ENCODE peak calls at places on chromosomes 6 and 20, in nine cellular contexts. One of them, this sample, is unnamed.

GRCh38 chr20:48467622-48468021 is 360.2 kb downstream of the PREX1 start:
- DNase-seq in cardiac muscle cell: no peak
- DNase-seq in Peyer's patch: no peak
- DNase-seq in breast epithelium: no peak
- DNase-seq in fibroblast of mammary gland: no peak
- DNase-seq in fibroblast of lung: no peak
- DNase-seq in HCT116: peak
- DNase-seq in hepatocyte: no peak
- DNase-seq in AG04450: no peak
- DNase-seq in this sample: no peak

GRCh38 chr6:169092375-169092774 is 161.3 kb downstream of the THBS2 start:
- DNase-seq in cardiac muscle cell: peak
- DNase-seq in Peyer's patch: no peak
- DNase-seq in breast epithelium: no peak
- DNase-seq in fibroblast of mammary gland: peak
- DNase-seq in fibroblast of lung: peak
- DNase-seq in HCT116: no peak
- DNase-seq in hepatocyte: no peak
- DNase-seq in AG04450: no peak
- DNase-seq in this sample: peak

GRCh38 chr6:69622230-69622629 is 174.6 kb downstream of the LMBRD1 start:
- DNase-seq in cardiac muscle cell: no peak
- DNase-seq in Peyer's patch: no peak
- DNase-seq in breast epithelium: no peak
- DNase-seq in fibroblast of mammary gland: no peak
- DNase-seq in fibroblast of lung: no peak
- DNase-seq in HCT116: no peak
- DNase-seq in hepatocyte: no peak
- DNase-seq in AG04450: no peak
- DNase-seq in this sample: no peak

GRCh38 chr6:64254558-64254957 is 619.0 kb downstream of the PHF3 start:
- DNase-seq in cardiac muscle cell: no peak
- DNase-seq in Peyer's patch: no peak
- DNase-seq in breast epithelium: no peak
- DNase-seq in fibroblast of mammary gland: no peak
- DNase-seq in fibroblast of lung: no peak
- DNase-seq in HCT116: no peak
- DNase-seq in hepatocyte: no peak
- DNase-seq in AG04450: no peak
- DNase-seq in this sample: no peak

GRCh38 chr20:19096847-19097246 is 115.6 kb upstream of the SLC24A3 start:
- DNase-seq in cardiac muscle cell: no peak
- DNase-seq in Peyer's patch: no peak
- DNase-seq in breast epithelium: no peak
- DNase-seq in fibroblast of mammary gland: no peak
- DNase-seq in fibroblast of lung: no peak
- DNase-seq in HCT116: no peak
- DNase-seq in hepatocyte: no peak
- DNase-seq in AG04450: no peak
- DNase-seq in this sample: no peak

GRCh38 chr6:80338201-80338836 is 231.8 kb downstream of the BCKDHB start:
- DNase-seq in cardiac muscle cell: peak
- DNase-seq in Peyer's patch: peak
- DNase-seq in breast epithelium: no peak
- DNase-seq in fibroblast of mammary gland: peak
- DNase-seq in fibroblast of lung: peak
- DNase-seq in HCT116: peak
- DNase-seq in hepatocyte: peak
- DNase-seq in AG04450: peak
- DNase-seq in this sample: peak

GRCh38 chr6:139917943-139918342 is 543.5 kb upstream of the CITED2 start:
- DNase-seq in cardiac muscle cell: no peak
- DNase-seq in Peyer's patch: no peak
- DNase-seq in breast epithelium: no peak
- DNase-seq in fibroblast of mammary gland: no peak
- DNase-seq in fibroblast of lung: no peak
- DNase-seq in HCT116: no peak
- DNase-seq in hepatocyte: no peak
- DNase-seq in AG04450: no peak
- DNase-seq in this sample: no peak

GRCh38 chr20:8315639-8316573 is 183.8 kb downstream of the PLCB1 start:
- DNase-seq in cardiac muscle cell: no peak
- DNase-seq in Peyer's patch: no peak
- DNase-seq in breast epithelium: no peak
- DNase-seq in fibroblast of mammary gland: no peak
- DNase-seq in fibroblast of lung: no peak
- DNase-seq in HCT116: no peak
- DNase-seq in hepatocyte: no peak
- DNase-seq in AG04450: no peak
- DNase-seq in this sample: no peak

GRCh38 chr20:47353224-47353696 is 3.2 kb downstream of the ZMYND8 start:
- DNase-seq in cardiac muscle cell: no peak
- DNase-seq in Peyer's patch: no peak
- DNase-seq in breast epithelium: no peak
- DNase-seq in fibroblast of mammary gland: no peak
- DNase-seq in fibroblast of lung: no peak
- DNase-seq in HCT116: no peak
- DNase-seq in hepatocyte: no peak
- DNase-seq in AG04450: no peak
- DNase-seq in this sample: no peak

GRCh38 chr6:24547243-24547642 is 52.5 kb downstream of the ALDH5A1 start:
- DNase-seq in cardiac muscle cell: peak
- DNase-seq in Peyer's patch: no peak
- DNase-seq in breast epithelium: no peak
- DNase-seq in fibroblast of mammary gland: no peak
- DNase-seq in fibroblast of lung: no peak
- DNase-seq in HCT116: no peak
- DNase-seq in hepatocyte: peak
- DNase-seq in AG04450: no peak
- DNase-seq in this sample: no peak

GRCh38 chr20:59010995-59011873 is 4.2 kb upstream of the CTSZ start:
- DNase-seq in cardiac muscle cell: peak
- DNase-seq in Peyer's patch: peak
- DNase-seq in breast epithelium: peak
- DNase-seq in fibroblast of mammary gland: peak
- DNase-seq in fibroblast of lung: peak
- DNase-seq in HCT116: no peak
- DNase-seq in hepatocyte: no peak
- DNase-seq in AG04450: peak
- DNase-seq in this sample: peak

GRCh38 chr6:111761783-111762312 is 111.4 kb downstream of the FYN start:
- DNase-seq in cardiac muscle cell: peak
- DNase-seq in Peyer's patch: peak
- DNase-seq in breast epithelium: no peak
- DNase-seq in fibroblast of mammary gland: peak
- DNase-seq in fibroblast of lung: no peak
- DNase-seq in HCT116: no peak
- DNase-seq in hepatocyte: peak
- DNase-seq in AG04450: no peak
- DNase-seq in this sample: no peak

GRCh38 chr6:2575191-2575590 is 175.5 kb downstream of the MYLK4 start:
- DNase-seq in cardiac muscle cell: no peak
- DNase-seq in Peyer's patch: no peak
- DNase-seq in breast epithelium: no peak
- DNase-seq in fibroblast of mammary gland: peak
- DNase-seq in fibroblast of lung: peak
- DNase-seq in HCT116: no peak
- DNase-seq in hepatocyte: no peak
- DNase-seq in AG04450: no peak
- DNase-seq in this sample: no peak

GRCh38 chr6:18022398-18023231 is 35.2 kb upstream of the KIF13A start:
- DNase-seq in cardiac muscle cell: peak
- DNase-seq in Peyer's patch: no peak
- DNase-seq in breast epithelium: peak
- DNase-seq in fibroblast of mammary gland: peak
- DNase-seq in fibroblast of lung: peak
- DNase-seq in HCT116: no peak
- DNase-seq in hepatocyte: peak
- DNase-seq in AG04450: peak
- DNase-seq in this sample: peak

GRCh38 chr6:1701668-1702353 is 92.1 kb downstream of the FOXC1 start:
- DNase-seq in cardiac muscle cell: peak
- DNase-seq in Peyer's patch: no peak
- DNase-seq in breast epithelium: no peak
- DNase-seq in fibroblast of mammary gland: peak
- DNase-seq in fibroblast of lung: peak
- DNase-seq in HCT116: no peak
- DNase-seq in hepatocyte: peak
- DNase-seq in AG04450: peak
- DNase-seq in this sample: peak

GRCh38 chr6:117482240-117483003 is at the start of gene DCBLD1:
- DNase-seq in cardiac muscle cell: peak
- DNase-seq in Peyer's patch: peak
- DNase-seq in breast epithelium: peak
- DNase-seq in fibroblast of mammary gland: peak
- DNase-seq in fibroblast of lung: peak
- DNase-seq in HCT116: peak
- DNase-seq in hepatocyte: peak
- DNase-seq in AG04450: no peak
- DNase-seq in this sample: peak

GRCh38 chr20:46770330-46771194 is 61.1 kb downstream of the SLC2A10 start:
- DNase-seq in cardiac muscle cell: no peak
- DNase-seq in Peyer's patch: no peak
- DNase-seq in breast epithelium: no peak
- DNase-seq in fibroblast of mammary gland: no peak
- DNase-seq in fibroblast of lung: no peak
- DNase-seq in HCT116: no peak
- DNase-seq in hepatocyte: no peak
- DNase-seq in AG04450: no peak
- DNase-seq in this sample: no peak

GRCh38 chr6:131362070-131362469 is 211.0 kb upstream of the ARG1 start:
- DNase-seq in cardiac muscle cell: no peak
- DNase-seq in Peyer's patch: no peak
- DNase-seq in breast epithelium: no peak
- DNase-seq in fibroblast of mammary gland: peak
- DNase-seq in fibroblast of lung: no peak
- DNase-seq in HCT116: no peak
- DNase-seq in hepatocyte: no peak
- DNase-seq in AG04450: no peak
- DNase-seq in this sample: no peak

GRCh38 chr6:41039060-41039998 is at the start of gene UNC5CL:
- DNase-seq in cardiac muscle cell: peak
- DNase-seq in Peyer's patch: peak
- DNase-seq in breast epithelium: no peak
- DNase-seq in fibroblast of mammary gland: peak
- DNase-seq in fibroblast of lung: peak
- DNase-seq in HCT116: peak
- DNase-seq in hepatocyte: peak
- DNase-seq in AG04450: no peak
- DNase-seq in this sample: peak

GRCh38 chr6:99943846-99944245 is 50.2 kb downstream of the MCHR2 start:
- DNase-seq in cardiac muscle cell: no peak
- DNase-seq in Peyer's patch: no peak
- DNase-seq in breast epithelium: no peak
- DNase-seq in fibroblast of mammary gland: no peak
- DNase-seq in fibroblast of lung: no peak
- DNase-seq in HCT116: no peak
- DNase-seq in hepatocyte: no peak
- DNase-seq in AG04450: no peak
- DNase-seq in this sample: no peak
- TF ChIP-seq CTCF in cardiac muscle cell: no peak
- TF ChIP-seq CTCF in Peyer's patch: no peak
- TF ChIP-seq CTCF in breast epithelium: no peak
- TF ChIP-seq CTCF in fibroblast of mammary gland: no peak
- TF ChIP-seq CTCF in fibroblast of lung: no peak
- TF ChIP-seq CTCF in HCT116: no peak
- TF ChIP-seq CTCF in hepatocyte: no peak
- TF ChIP-seq CTCF in AG04450: no peak
- TF ChIP-seq CTCF in this sample: no peak

GRCh38 chr6:158648682-158649131 is 1.1 kb upstream of the SYTL3 start:
- DNase-seq in cardiac muscle cell: peak
- DNase-seq in Peyer's patch: peak
- DNase-seq in breast epithelium: no peak
- DNase-seq in fibroblast of mammary gland: peak
- DNase-seq in fibroblast of lung: peak
- DNase-seq in HCT116: no peak
- DNase-seq in hepatocyte: peak
- DNase-seq in AG04450: peak
- DNase-seq in this sample: peak
- H3K4me3 ChIP-seq in cardiac muscle cell: no peak
- H3K4me3 ChIP-seq in Peyer's patch: no peak
- H3K4me3 ChIP-seq in breast epithelium: no peak
- H3K4me3 ChIP-seq in fibroblast of mammary gland: no peak
- H3K4me3 ChIP-seq in fibroblast of lung: no peak
- H3K4me3 ChIP-seq in HCT116: no peak
- H3K4me3 ChIP-seq in hepatocyte: no peak
- H3K4me3 ChIP-seq in AG04450: no peak
- H3K4me3 ChIP-seq in this sample: no peak

DNA sequence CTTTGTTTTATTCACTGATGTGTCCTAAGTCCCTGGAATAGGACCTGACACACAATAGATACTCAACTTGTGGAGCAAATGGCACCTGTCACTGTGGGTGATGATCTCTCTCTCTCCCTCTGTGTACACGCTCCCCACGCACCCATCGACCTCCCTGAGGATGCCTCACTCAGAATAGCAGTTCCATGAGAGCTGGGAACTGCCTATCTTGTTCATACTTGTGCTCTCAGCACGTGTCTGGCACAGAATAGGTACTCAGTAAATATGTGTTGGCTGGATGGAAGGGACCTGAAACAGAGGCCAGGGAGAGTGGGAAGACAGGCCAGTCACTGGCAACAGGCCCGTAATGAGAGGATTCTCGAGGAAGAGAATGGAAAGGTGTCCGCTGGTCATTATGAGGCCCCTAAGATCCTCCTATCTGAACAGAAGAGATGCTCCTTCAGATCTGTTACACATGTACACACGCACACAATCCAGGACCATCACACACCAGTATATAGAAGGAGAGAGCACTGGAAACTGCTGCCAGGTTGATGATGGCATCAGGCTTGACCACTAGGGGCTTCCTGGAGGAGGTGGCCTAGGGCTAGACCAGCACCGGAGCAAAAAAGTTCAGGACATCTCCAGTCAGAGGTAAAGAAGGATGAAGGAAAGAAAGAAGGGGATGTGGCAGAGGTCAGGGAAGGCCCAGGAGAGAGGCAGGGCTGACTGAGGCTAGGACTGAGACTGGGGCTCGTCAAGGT is 30.9 kb downstream of the VEGFA start:
- DNase-seq in cardiac muscle cell: no peak
- DNase-seq in Peyer's patch: no peak
- DNase-seq in breast epithelium: no peak
- DNase-seq in fibroblast of mammary gland: no peak
- DNase-seq in fibroblast of lung: no peak
- DNase-seq in HCT116: no peak
- DNase-seq in hepatocyte: no peak
- DNase-seq in AG04450: no peak
- DNase-seq in this sample: no peak
- TF ChIP-seq CTCF in cardiac muscle cell: no peak
- TF ChIP-seq CTCF in Peyer's patch: no peak
- TF ChIP-seq CTCF in breast epithelium: no peak
- TF ChIP-seq CTCF in fibroblast of mammary gland: no peak
- TF ChIP-seq CTCF in fibroblast of lung: no peak
- TF ChIP-seq CTCF in HCT116: peak
- TF ChIP-seq CTCF in hepatocyte: no peak
- TF ChIP-seq CTCF in AG04450: peak
- TF ChIP-seq CTCF in this sample: no peak

DNA sequence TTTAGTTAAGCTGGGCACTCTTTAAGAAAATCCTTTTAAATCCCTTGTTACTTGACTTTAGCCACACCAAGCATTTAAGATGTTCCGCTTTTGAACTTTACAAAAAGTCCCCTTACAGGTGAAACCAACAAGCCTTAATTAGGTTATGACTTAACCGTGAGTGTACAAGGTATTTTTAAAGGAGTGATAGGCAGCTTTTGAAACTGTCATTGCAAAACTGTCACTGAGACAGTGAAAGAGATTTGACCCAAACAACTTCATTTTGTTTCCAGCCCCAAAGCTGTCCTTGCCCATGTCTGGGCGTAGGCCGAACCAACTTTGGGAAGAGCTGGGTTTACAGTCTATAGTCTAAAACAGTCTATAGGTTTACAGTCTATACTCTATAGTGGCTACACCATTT is 305.4 kb downstream of the FARS2 start:
- DNase-seq in cardiac muscle cell: no peak
- DNase-seq in Peyer's patch: no peak
- DNase-seq in breast epithelium: no peak
- DNase-seq in fibroblast of mammary gland: no peak
- DNase-seq in fibroblast of lung: no peak
- DNase-seq in HCT116: no peak
- DNase-seq in hepatocyte: no peak
- DNase-seq in AG04450: no peak
- DNase-seq in this sample: no peak
- H3K4me3 ChIP-seq in cardiac muscle cell: no peak
- H3K4me3 ChIP-seq in Peyer's patch: no peak
- H3K4me3 ChIP-seq in breast epithelium: no peak
- H3K4me3 ChIP-seq in fibroblast of mammary gland: no peak
- H3K4me3 ChIP-seq in fibroblast of lung: no peak
- H3K4me3 ChIP-seq in HCT116: no peak
- H3K4me3 ChIP-seq in hepatocyte: no peak
- H3K4me3 ChIP-seq in AG04450: no peak
- H3K4me3 ChIP-seq in this sample: no peak